ENCODE peak calls at places on chromosomes 5 and 9, in four cellular contexts. I is GM12878, T is adrenal gland, M is hepatocyte. D is an unnamed sample.
A peak's percentile ranks its signal among the peaks of the same experiment; 100 is the strongest.

GRCh38 chr5:32842798-32843531 is 131.8 kb downstream of the NPR3 start:
- DNase-seq in I (no peak), M (peak; percentile 37), T (no peak), D (no peak)

GRCh38 chr5:68316469-68316868 is 100.9 kb downstream of the PIK3R1 start:
- DNase-seq in T (no peak), I (no peak), M (no peak), D (no peak)

GRCh38 chr5:140317859-140318258 is 15.0 kb upstream of the PFDN1 start:
- DNase-seq in I (no peak), M (no peak), T (no peak), D (peak; percentile 47)

GRCh38 chr5:757931-758697 is 26.4 kb downstream of the ZDHHC11B start:
- DNase-seq in T (no peak), M (peak; percentile 68), I (no peak), D (no peak)

GRCh38 chr5:33816791-33817190 is 75.0 kb downstream of the ADAMTS12 start:
- DNase-seq in T (no peak), I (no peak), M (no peak), D (peak; percentile 77)

GRCh38 chr9:19137282-19137681 is 10.0 kb upstream of the PLIN2 start:
- DNase-seq in I (no peak), M (no peak), T (no peak), D (peak; percentile 67)

GRCh38 chr9:127937383-127938297 is at the start of gene DPM2:
- DNase-seq in I (peak; percentile 62), T (peak; percentile 82), M (peak; percentile 92), D (peak; percentile 96)

GRCh38 chr9:108273988-108274387 is 581.8 kb downstream of the ACTL7B start:
- DNase-seq in M (no peak), T (no peak), I (no peak), D (no peak)

GRCh38 chr9:94903961-94904421 is 177.5 kb downstream of the AOPEP start:
- DNase-seq in I (no peak), T (no peak), M (no peak), D (peak; percentile 61)

GRCh38 chr9:35852267-35852815 is 17.9 kb downstream of the OR13J1 start:
- DNase-seq in I (no peak), T (no peak), M (no peak), D (no peak)

GRCh38 chr5:11385251-11385900 is 518.9 kb downstream of the CTNND2 start:
- DNase-seq in I (no peak), T (no peak), M (peak; percentile 34), D (no peak)

GRCh38 chr5:135069895-135070657 is 36.0 kb upstream of the PITX1 start:
- DNase-seq in I (no peak), M (no peak), T (no peak), D (no peak)

GRCh38 chr5:25357605-25358004 is 712.8 kb upstream of the CDH10 start:
- DNase-seq in T (no peak), I (no peak), M (no peak), D (no peak)

GRCh38 chr5:128014578-128014977 is 69.0 kb upstream of the SLC12A2 start:
- DNase-seq in T (no peak), I (no peak), M (no peak), D (no peak)

GRCh38 chr9:105127863-105128220 is 116.6 kb upstream of the SLC44A1 start:
- DNase-seq in T (no peak), I (peak; percentile 72), M (no peak), D (no peak)

GRCh38 chr5:76426391-76426802 is 23.3 kb downstream of the IQGAP2 start:
- DNase-seq in T (no peak), M (no peak), I (no peak), D (no peak)

GRCh38 chr9:127918201-127919107 is 1.6 kb upstream of the ST6GALNAC4 start:
- DNase-seq in I (no peak), T (no peak), M (no peak), D (peak; percentile 67)

GRCh38 chr5:83740741-83741140 is 20.1 kb upstream of the HAPLN1 start:
- DNase-seq in M (no peak), I (peak; percentile 8), T (no peak), D (no peak)

GRCh38 chr5:159453209-159453608 is 122.9 kb upstream of the IL12B start:
- DNase-seq in I (peak; percentile 67), T (no peak), M (no peak), D (no peak)

GRCh38 chr5:6759401-6759800 is 46.2 kb downstream of the TENT4A start:
- DNase-seq in I (no peak), T (peak; percentile 16), M (no peak), D (no peak)

GRCh38 chr5:172687983-172688734 is 47.1 kb downstream of the NEURL1B start:
- DNase-seq in I (no peak), M (no peak), T (no peak), D (no peak)

GRCh38 chr5:59732301-59732700 is 161.2 kb downstream of the PDE4D start:
- DNase-seq in T (no peak), I (no peak), M (no peak), D (no peak)

GRCh38 chr5:140338336-140338735 is 8.1 kb downstream of the HBEGF start:
- DNase-seq in T (no peak), I (no peak), M (no peak), D (peak; percentile 62)

GRCh38 chr9:15277400-15278137 is 29.4 kb downstream of the TTC39B start:
- DNase-seq in M (no peak), I (no peak), T (peak; percentile 64), D (no peak)

GRCh38 chr9:33939924-33940874 is 108.5 kb downstream of the UBAP2 start:
- DNase-seq in T (no peak), M (peak; percentile 29), I (no peak), D (no peak)

GRCh38 chr5:113027431-113027830 is 50.8 kb downstream of the DCP2 start:
- DNase-seq in T (no peak), I (no peak), M (no peak), D (no peak)

GRCh38 chr5:146582015-146582414 is 66.0 kb upstream of the GPR151 start:
- DNase-seq in M (no peak), I (no peak), T (no peak), D (no peak)

GRCh38 chr5:92927291-92927778 is 653.7 kb downstream of the NR2F1-AS1 start:
- DNase-seq in T (no peak), I (no peak), M (peak; percentile 28), D (peak; percentile 16)

GRCh38 chr9:92609142-92609500 is 60.8 kb downstream of the IPPK start:
- DNase-seq in T (no peak), M (no peak), I (no peak), D (peak; percentile 63)

GRCh38 chr9:93668261-93668871 is 92.0 kb downstream of the PHF2 start:
- DNase-seq in T (no peak), M (no peak), I (no peak), D (no peak)

GRCh38 chr9:129889936-129890717 is 54.9 kb downstream of the USP20 start:
- DNase-seq in M (no peak), T (no peak), I (peak; percentile 31), D (no peak)

GRCh38 chr5:10812218-10812617 is 51.2 kb upstream of the DAP start:
- DNase-seq in I (no peak), T (no peak), M (no peak), D (no peak)

GRCh38 chr5:127572930-127573329 is 55.5 kb downstream of the PRRC1 start:
- DNase-seq in M (no peak), T (no peak), I (no peak), D (peak; percentile 31)

GRCh38 chr5:139268364-139269202 is 25.0 kb upstream of the MATR3 start:
- DNase-seq in I (no peak), M (no peak), T (no peak), D (no peak)

GRCh38 chr9:5453004-5453403 is 2.7 kb downstream of the CD274 start:
- DNase-seq in I (no peak), T (no peak), M (no peak), D (no peak)

GRCh38 chr9:113355197-113355596 is 5.9 kb downstream of the BSPRY start:
- DNase-seq in M (no peak), T (no peak), I (no peak), D (peak; percentile 14)
- TF ChIP-seq CTCF in M (peak; percentile 8), T (no peak), I (peak; percentile 45), D (no peak)

DNA sequence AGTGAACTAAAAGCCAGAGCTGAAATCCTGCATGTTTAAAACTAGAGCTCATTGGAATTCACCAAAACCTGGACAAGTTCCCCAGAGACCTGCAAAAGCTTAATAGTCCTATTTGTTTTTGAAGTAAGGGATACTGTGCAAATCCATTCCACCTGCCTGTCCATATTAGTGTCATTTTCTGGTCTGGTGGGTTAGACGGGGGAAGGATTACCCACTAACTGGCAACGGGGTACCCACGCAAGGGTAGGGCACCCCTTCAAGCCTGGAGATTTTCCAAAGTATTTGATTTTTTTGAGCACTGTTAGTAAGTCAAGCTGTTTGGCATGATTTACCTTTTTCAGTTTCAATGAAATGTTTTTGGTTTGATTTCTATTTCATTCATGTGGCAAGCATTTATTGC is 179.2 kb downstream of the FSTL4 start:
- DNase-seq in M (no peak), I (no peak), T (no peak), D (no peak)
- H3K4me3 ChIP-seq in M (no peak overlapping the region), I (no peak overlapping the region), T (no peak overlapping the region), D (no peak overlapping the region)

GRCh38 chr5:123095694-123096120 is 6.7 kb downstream of the PRDM6 start:
- DNase-seq in M (no peak), T (no peak), I (no peak), D (no peak)

GRCh38 chr5:123097483-123097870 is 8.4 kb downstream of the PRDM6 start:
- DNase-seq in M (no peak), T (no peak), I (no peak), D (no peak)

GRCh38 chr5:123098767-123099513 is 9.9 kb downstream of the PRDM6 start:
- DNase-seq in I (no peak), M (peak; percentile 50), T (no peak), D (peak; percentile 24)

GRCh38 chr5:123097871-123098735 is 9.1 kb downstream of the PRDM6 start:
- DNase-seq in M (no peak), T (no peak), I (no peak), D (no peak)

DNA sequence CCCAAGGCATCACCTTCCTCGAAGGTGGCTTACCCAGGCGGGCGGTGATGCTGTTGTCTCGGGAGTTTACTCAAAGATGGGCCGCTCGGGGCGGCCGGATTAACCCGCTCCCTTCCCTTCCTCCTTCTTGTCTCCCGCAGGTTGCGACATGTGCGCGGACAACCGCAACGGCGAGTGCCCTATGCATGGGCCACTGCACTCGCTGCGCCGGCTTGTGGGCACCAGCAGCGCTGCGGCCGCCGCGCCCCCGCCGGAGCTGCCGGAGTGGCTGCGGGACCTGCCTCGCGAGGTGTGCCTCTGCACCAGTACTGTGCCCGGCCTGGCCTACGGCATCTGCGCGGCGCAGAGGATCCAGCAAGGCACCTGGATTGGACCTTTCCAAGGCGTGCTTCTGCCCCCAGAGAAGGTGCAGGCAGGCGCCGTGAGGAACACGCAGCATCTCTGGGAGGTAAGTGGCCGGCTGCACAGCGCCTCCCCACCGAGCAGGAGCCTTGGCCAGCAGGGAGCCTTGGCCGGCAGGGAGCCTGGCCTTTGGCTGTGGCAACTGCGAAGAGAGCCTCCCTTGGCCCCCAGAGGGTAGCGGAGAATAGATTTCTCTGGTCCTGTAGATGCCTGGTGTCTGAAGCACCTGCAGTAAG is 10.6 kb downstream of the PRDM6 start:
- DNase-seq in I (no peak), M (peak; percentile 45), T (no peak), D (peak; percentile 33)
- TF ChIP-seq CTCF in I (no peak), M (peak; percentile 25), T (no peak), D (no peak)

DNA sequence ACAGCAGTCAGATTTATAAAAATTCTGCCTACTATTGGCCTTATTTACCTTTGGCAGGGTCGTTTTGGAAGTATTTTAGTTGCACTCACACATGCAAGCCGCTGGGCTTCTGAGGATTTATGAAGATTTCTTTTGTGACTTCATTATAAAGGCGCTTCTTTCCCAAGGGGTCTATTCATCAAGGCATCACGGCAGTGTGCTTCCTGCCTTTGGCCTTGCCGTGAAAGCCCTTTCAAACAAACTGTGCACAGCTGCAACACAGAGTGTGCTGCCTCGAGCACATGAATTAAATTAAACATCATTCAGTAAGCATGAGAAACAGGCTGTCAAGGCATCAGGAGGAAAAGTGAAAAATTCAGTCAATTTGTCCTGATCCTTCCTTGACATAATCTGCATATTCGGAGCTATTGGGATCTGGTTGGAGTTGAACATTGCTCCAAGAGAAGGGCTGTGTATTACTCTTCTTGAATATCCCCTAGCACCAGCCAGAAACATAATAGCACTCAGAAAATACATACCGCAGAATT is 123.0 kb upstream of the PUM3 start:
- DNase-seq in M (no peak), T (no peak), I (no peak), D (peak; percentile 16)
- H3K4me3 ChIP-seq in M (no peak overlapping the region), T (no peak overlapping the region), I (no peak overlapping the region), D (no peak overlapping the region)